ENCODE peak calls at places on chromosome 17, in eight cellular contexts. X is A549, R is K562, N is H1, A is HCT116, Z is endothelial cell of umbilical vein, L is HepG2, F is GM12878. V is an unnamed sample.

GRCh38 chr17:6269474-6269873 is 165.4 kb downstream of the AIPL1 start:
- DNase-seq in Z (peak; percentile 60), F (no peak), L (no peak), X (peak; percentile 35), A (peak; percentile 6), R (peak; percentile 20), N (no peak), V (peak; percentile 56)

GRCh38 chr17:79023886-79024771 is at the start of gene C1QTNF1:
- DNase-seq in N (no peak), X (peak; percentile 96), R (peak; percentile 71), Z (no peak), L (no peak), F (no peak), A (no peak), V (peak; percentile 23)

GRCh38 chr17:55269894-55270293 is 5.1 kb downstream of the HLF start:
- DNase-seq in F (no peak), X (no peak), Z (no peak), L (no peak), R (no peak), A (no peak), N (no peak), V (no peak)

GRCh38 chr17:74205274-74205673 is 1.8 kb downstream of the RPL38 start:
- DNase-seq in Z (no peak), R (no peak), N (no peak), F (no peak), A (no peak), L (no peak), X (no peak), V (no peak)

GRCh38 chr17:29677139-29677834 is 54.6 kb upstream of the CORO6 start:
- DNase-seq in F (no peak), N (no peak), L (no peak), A (no peak), X (no peak), R (no peak), Z (no peak), V (peak; percentile 18)

GRCh38 chr17:45688353-45688752 is 95.8 kb upstream of the CRHR1 start:
- DNase-seq in L (no peak), R (no peak), X (no peak), F (no peak), Z (no peak), A (no peak), N (no peak), V (no peak)

GRCh38 chr17:75844530-75845057 is 390 bp upstream of the UNC13D start:
- DNase-seq in X (peak; percentile 75), F (no peak), L (peak; percentile 64), Z (no peak), A (peak; percentile 85), R (peak; percentile 79), N (no peak), V (no peak)

GRCh38 chr17:4853195-4853762 is 20.1 kb downstream of the MINK1 start:
- DNase-seq in R (no peak), L (no peak), A (no peak), Z (no peak), X (no peak), N (no peak), F (no peak), V (no peak)

GRCh38 chr17:76123127-76123499 is 17.9 kb downstream of the FOXJ1 start:
- DNase-seq in R (no peak), A (no peak), Z (no peak), N (no peak), X (no peak), F (no peak), L (no peak), V (no peak)

GRCh38 chr17:29124135-29124930 is 55.9 kb downstream of the MYO18A start:
- DNase-seq in R (peak; percentile 68), L (peak; percentile 71), F (no peak), A (no peak), Z (peak; percentile 61), X (peak; percentile 83), N (no peak), V (peak; percentile 88)

GRCh38 chr17:74478369-74479100 is 12.1 kb downstream of the CD300A start:
- DNase-seq in A (no peak), X (no peak), L (no peak), F (peak; percentile 69), R (no peak), N (no peak), Z (no peak), V (peak; percentile 87)

GRCh38 chr17:17398188-17398927 is 78.4 kb upstream of the MED9 start:
- DNase-seq in A (no peak), L (no peak), X (no peak), Z (no peak), N (no peak), F (no peak), R (no peak), V (no peak)

GRCh38 chr17:78130439-78131101 is at the start of gene TMC8:
- DNase-seq in X (no peak), Z (no peak), A (no peak), N (no peak), L (peak; percentile 59), R (no peak), F (no peak), V (peak; percentile 92)

GRCh38 chr17:9233271-9233599 is 211.9 kb downstream of the NTN1 start:
- DNase-seq in X (no peak), A (no peak), Z (no peak), R (no peak), F (no peak), L (no peak), N (no peak), V (no peak)

GRCh38 chr17:17157041-17157440 is 49.1 kb downstream of the PLD6 start:
- DNase-seq in F (no peak), R (no peak), A (no peak), N (no peak), X (no peak), Z (no peak), L (no peak), V (no peak)

GRCh38 chr17:43570518-43570928 is 24.4 kb upstream of the ETV4 start:
- DNase-seq in N (no peak), R (no peak), X (no peak), L (no peak), Z (no peak), A (no peak), F (no peak), V (no peak)

GRCh38 chr17:76869209-76869877 is 1.1 kb downstream of the MGAT5B start:
- DNase-seq in N (no peak), A (no peak), R (no peak), X (no peak), F (no peak), L (no peak), Z (no peak), V (no peak)

GRCh38 chr17:48641541-48642058 is 15.4 kb upstream of the HOXB9 start:
- DNase-seq in A (no peak), X (no peak), L (no peak), N (no peak), Z (no peak), F (no peak), R (no peak), V (no peak)
- TF ChIP-seq CTCF in A (no peak), X (no peak), L (no peak), N (peak; percentile 22), Z (no peak), F (no peak), R (no peak), V (no peak)

GRCh38 chr17:38867179-38867994 is 2.5 kb upstream of the LASP1 start:
- DNase-seq in N (peak; percentile 54), L (peak; percentile 77), A (no peak), X (peak; percentile 63), R (no peak), Z (peak; percentile 66), F (peak; percentile 73), V (peak; percentile 78)
- H3K4me3 ChIP-seq in N (peak overlapping the region; percentile 100), L (peak overlapping the region; percentile 98), A (peak overlapping the region; percentile 98), X (peak overlapping the region; percentile 94), R (peak overlapping the region; percentile 97), Z (peak overlapping the region; percentile 25), F (peak overlapping the region; percentile 87), V (peak overlapping the region; percentile 72)

GRCh38 chr17:50946223-50946890 is 80.2 kb upstream of the TOB1 start:
- DNase-seq in L (no peak), A (no peak), F (no peak), X (no peak), Z (no peak), R (no peak), N (no peak), V (no peak)

GRCh38 chr17:50946891-50947843 is 81.0 kb upstream of the TOB1 start:
- DNase-seq in Z (no peak), R (peak; percentile 57), X (no peak), A (no peak), L (no peak), N (no peak), F (no peak), V (no peak)

GRCh38 chr17:50944054-50944901 is 78.1 kb upstream of the TOB1 start:
- DNase-seq in N (no peak), R (peak; percentile 95), F (no peak), L (peak; percentile 97), A (no peak), Z (peak; percentile 24), X (peak; percentile 94), V (peak; percentile 93)

GRCh38 chr17:50944902-50945720 is 79.0 kb upstream of the TOB1 start:
- DNase-seq in R (no peak), L (no peak), Z (no peak), A (no peak), N (no peak), X (no peak), F (no peak), V (no peak)

DNA sequence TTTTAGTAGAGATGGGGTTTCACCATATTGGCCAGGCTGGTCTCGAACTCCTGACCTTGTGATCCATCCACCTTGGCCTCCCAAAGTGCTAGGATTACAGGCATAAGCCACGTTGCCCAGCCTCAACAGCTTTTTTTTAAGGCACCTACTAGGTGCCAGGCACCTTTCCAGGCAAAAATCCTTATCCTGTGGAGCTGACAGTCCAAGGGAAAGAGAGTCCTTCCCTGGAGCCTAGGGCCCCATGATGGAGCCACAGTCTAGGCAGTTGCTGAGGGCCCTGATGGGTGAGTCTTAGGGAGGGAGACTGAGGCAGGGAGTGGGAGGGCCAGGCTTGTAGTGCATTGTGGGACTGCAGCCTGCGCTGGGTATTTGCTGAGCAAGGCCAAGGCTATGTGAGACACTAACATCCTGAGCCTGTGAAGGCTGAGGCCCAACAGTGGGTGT is 79.6 kb upstream of the TOB1 start:
- DNase-seq in F (no peak), L (no peak), N (no peak), X (no peak), Z (no peak), A (no peak), R (no peak), V (no peak)
- TF ChIP-seq MAX in F (no peak), L (no peak), N (no peak), X (no peak), Z (no peak), A (no peak), R (no peak), V (no peak)

GRCh38 chr17:62307196-62307595 is 73.2 kb upstream of the EFCAB3 start:
- DNase-seq in L (no peak), R (no peak), F (no peak), X (no peak), Z (no peak), A (no peak), N (no peak), V (no peak)
- TF ChIP-seq CTCF in L (no peak), R (no peak), F (no peak), X (no peak), Z (no peak), A (no peak), N (no peak), V (no peak)

V was measured in NB4.